ENCODE peak calls at places on chromosome 10, in five cellular contexts. E is KBM-7, Q is fibroblast of lung, O is H54, V is T follicular helper cell. A is an unnamed sample.
A peak's percentile ranks its signal among the peaks of the same experiment; 100 is the strongest.

GRCh38 chr10:116848032-116848911 is 1.0 kb upstream of the ENO4 start:
- DNase-seq in V (peak; percentile 19), Q (peak; percentile 80), E (peak; percentile 43), O (no peak), A (no peak)

GRCh38 chr10:71213127-71213616 is 802 bp downstream of the UNC5B start:
- DNase-seq in O (peak; percentile 67), Q (peak; percentile 90), E (peak; percentile 56), V (no peak), A (peak; percentile 88)

GRCh38 chr10:63611078-63611477 is 89.9 kb downstream of the REEP3 start:
- DNase-seq in Q (peak; percentile 46), O (no peak), V (no peak), E (no peak), A (no peak)

GRCh38 chr10:111207525-111207924 is 130.7 kb downstream of the ADRA2A start:
- DNase-seq in E (peak; percentile 9), O (no peak), Q (no peak), V (no peak), A (no peak)

GRCh38 chr10:43861966-43862751 is 213.5 kb upstream of the ZNF32 start:
- DNase-seq in V (no peak), O (peak; percentile 50), E (no peak), Q (peak; percentile 98), A (no peak)

GRCh38 chr10:13329565-13329964 is 18.5 kb downstream of the SEPHS1 start:
- DNase-seq in V (no peak), Q (no peak), O (no peak), E (no peak), A (no peak)

GRCh38 chr10:103273026-103273425 is 3.9 kb upstream of the INA start:
- DNase-seq in E (no peak), O (peak; percentile 99), Q (peak; percentile 98), V (no peak), A (no peak)

GRCh38 chr10:120186506-120186905 is 270.5 kb upstream of the PLPP4 start:
- DNase-seq in V (no peak), E (no peak), Q (no peak), O (no peak), A (no peak)

GRCh38 chr10:122854648-122855047 is 9.0 kb upstream of the CUZD1 start:
- DNase-seq in Q (peak; percentile 89), E (no peak), O (peak; percentile 39), V (no peak), A (no peak)

GRCh38 chr10:121525276-121526039 is 72.8 kb downstream of the FGFR2 start:
- DNase-seq in V (no peak), O (no peak), Q (peak; percentile 12), E (no peak), A (no peak)

GRCh38 chr10:32953277-32953927 is 4.6 kb downstream of the ITGB1 start:
- DNase-seq in V (no peak), E (no peak), Q (no peak), O (no peak), A (no peak)

GRCh38 chr10:62171791-62172190 is 96.9 kb downstream of the RTKN2 start:
- DNase-seq in V (no peak), Q (peak; percentile 24), O (no peak), E (no peak), A (no peak)

GRCh38 chr10:66917104-66917503 is 8.7 kb upstream of the LRRTM3 start:
- DNase-seq in Q (no peak), E (no peak), O (no peak), V (no peak), A (no peak)

GRCh38 chr10:112952282-112952991 is 2.4 kb downstream of the TCF7L2 start:
- DNase-seq in V (no peak), O (no peak), Q (peak; percentile 51), E (no peak), A (no peak)